ENCODE peak calls at places on chromosome 4, in four cellular contexts. One of them, this sample, is unnamed.

GRCh38 chr4:26522478-26522877 is 32.2 kb upstream of the CCKAR start:
- DNase-seq in mammary epithelial cell: peak; percentile 54
- DNase-seq in PC-3: peak; percentile 45
- DNase-seq in Peyer's patch: no peak
- DNase-seq in this sample: peak; percentile 27

GRCh38 chr4:36208884-36209473 is 35.3 kb downstream of the ARAP2 start:
- DNase-seq in Peyer's patch: peak; percentile 63
- DNase-seq in mammary epithelial cell: no peak
- DNase-seq in PC-3: no peak
- DNase-seq in this sample: no peak

GRCh38 chr4:72326692-72327632 is 242.1 kb downstream of the ADAMTS3 start:
- DNase-seq in Peyer's patch: no peak
- DNase-seq in PC-3: peak; percentile 83
- DNase-seq in mammary epithelial cell: no peak
- DNase-seq in this sample: peak; percentile 17

GRCh38 chr4:47419296-47419695 is 44.2 kb downstream of the COMMD8 start:
- DNase-seq in mammary epithelial cell: no peak
- DNase-seq in Peyer's patch: no peak
- DNase-seq in PC-3: no peak
- DNase-seq in this sample: no peak

GRCh38 chr4:159069922-159070321 is 33.0 kb upstream of the RAPGEF2 start:
- DNase-seq in PC-3: no peak
- DNase-seq in mammary epithelial cell: peak; percentile 53
- DNase-seq in Peyer's patch: no peak
- DNase-seq in this sample: no peak

GRCh38 chr4:67292045-67292444 is 253.3 kb downstream of the CENPC start:
- DNase-seq in mammary epithelial cell: no peak
- DNase-seq in Peyer's patch: no peak
- DNase-seq in PC-3: peak; percentile 59
- DNase-seq in this sample: no peak

GRCh38 chr4:159017323-159018036 is 85.4 kb upstream of the RAPGEF2 start:
- DNase-seq in Peyer's patch: no peak
- DNase-seq in PC-3: no peak
- DNase-seq in mammary epithelial cell: no peak
- DNase-seq in this sample: no peak

GRCh38 chr4:16757080-16757521 is 141.3 kb downstream of the LDB2 start:
- DNase-seq in Peyer's patch: no peak
- DNase-seq in mammary epithelial cell: no peak
- DNase-seq in PC-3: peak; percentile 35
- DNase-seq in this sample: no peak

GRCh38 chr4:70829015-70829414 is 10.7 kb downstream of the GRSF1 start:
- DNase-seq in mammary epithelial cell: no peak
- DNase-seq in PC-3: no peak
- DNase-seq in Peyer's patch: no peak
- DNase-seq in this sample: no peak

GRCh38 chr4:121686265-121686664 is 10.5 kb downstream of the ANXA5 start:
- DNase-seq in Peyer's patch: no peak
- DNase-seq in PC-3: peak; percentile 79
- DNase-seq in mammary epithelial cell: peak; percentile 20
- DNase-seq in this sample: no peak

GRCh38 chr4:58188313-58188712 is 1078.1 kb upstream of the IGFBP7 start:
- DNase-seq in Peyer's patch: no peak
- DNase-seq in mammary epithelial cell: no peak
- DNase-seq in PC-3: no peak
- DNase-seq in this sample: no peak

GRCh38 chr4:39823193-39823592 is 125.3 kb downstream of the UBE2K start:
- DNase-seq in Peyer's patch: no peak
- DNase-seq in PC-3: no peak
- DNase-seq in mammary epithelial cell: no peak
- DNase-seq in this sample: no peak

GRCh38 chr4:10569491-10569890 is 112.3 kb upstream of the ZNF518B start:
- DNase-seq in Peyer's patch: no peak
- DNase-seq in PC-3: no peak
- DNase-seq in mammary epithelial cell: no peak
- DNase-seq in this sample: no peak

GRCh38 chr4:55732864-55733263 is 86.7 kb upstream of the EXOC1L start:
- DNase-seq in mammary epithelial cell: no peak
- DNase-seq in PC-3: no peak
- DNase-seq in Peyer's patch: no peak
- DNase-seq in this sample: no peak

GRCh38 chr4:60463846-60464502 is 736.2 kb upstream of the ADGRL3 start:
- DNase-seq in mammary epithelial cell: peak; percentile 10
- DNase-seq in PC-3: peak; percentile 70
- DNase-seq in Peyer's patch: no peak
- DNase-seq in this sample: peak; percentile 13

GRCh38 chr4:10442976-10443375 is 14.2 kb downstream of the ZNF518B start:
- DNase-seq in mammary epithelial cell: peak; percentile 4
- DNase-seq in Peyer's patch: no peak
- DNase-seq in PC-3: peak; percentile 8
- DNase-seq in this sample: no peak

GRCh38 chr4:102832667-102833066 is 5.3 kb upstream of the UBE2D3 start:
- DNase-seq in mammary epithelial cell: no peak
- DNase-seq in Peyer's patch: no peak
- DNase-seq in PC-3: no peak
- DNase-seq in this sample: no peak

GRCh38 chr4:119209077-119209476 is 3.4 kb upstream of the USP53 start:
- DNase-seq in mammary epithelial cell: peak; percentile 98
- DNase-seq in Peyer's patch: no peak
- DNase-seq in PC-3: peak; percentile 95
- DNase-seq in this sample: peak; percentile 95

GRCh38 chr4:102732678-102733445 is 27.9 kb downstream of the MANBA start:
- DNase-seq in Peyer's patch: no peak
- DNase-seq in mammary epithelial cell: no peak
- DNase-seq in PC-3: no peak
- DNase-seq in this sample: no peak

GRCh38 chr4:48944659-48945290 is 38.2 kb upstream of the OCIAD2 start:
- DNase-seq in mammary epithelial cell: peak; percentile 61
- DNase-seq in Peyer's patch: peak; percentile 22
- DNase-seq in PC-3: peak; percentile 30
- DNase-seq in this sample: peak; percentile 64

GRCh38 chr4:57037982-57038604 is 59.4 kb downstream of the POLR2B start:
- DNase-seq in PC-3: peak; percentile 80
- DNase-seq in Peyer's patch: no peak
- DNase-seq in mammary epithelial cell: peak; percentile 32
- DNase-seq in this sample: peak; percentile 34

GRCh38 chr4:1975391-1975801 is 33.4 kb downstream of the NELFA start:
- DNase-seq in mammary epithelial cell: no peak
- DNase-seq in PC-3: no peak
- DNase-seq in Peyer's patch: no peak
- DNase-seq in this sample: no peak

GRCh38 chr4:181525641-181526040 is 717.6 kb upstream of the TENM3 start:
- DNase-seq in PC-3: no peak
- DNase-seq in Peyer's patch: no peak
- DNase-seq in mammary epithelial cell: no peak
- DNase-seq in this sample: no peak

GRCh38 chr4:64271601-64272081 is 137.6 kb downstream of the TECRL start:
- DNase-seq in mammary epithelial cell: peak; percentile 0
- DNase-seq in PC-3: peak; percentile 49
- DNase-seq in Peyer's patch: no peak
- DNase-seq in this sample: no peak

GRCh38 chr4:109665783-109666455 is 37.3 kb downstream of the CASP6 start:
- DNase-seq in Peyer's patch: no peak
- DNase-seq in mammary epithelial cell: no peak
- DNase-seq in PC-3: no peak
- DNase-seq in this sample: no peak

GRCh38 chr4:30002345-30002744 is 717.8 kb upstream of the PCDH7 start:
- DNase-seq in PC-3: no peak
- DNase-seq in Peyer's patch: no peak
- DNase-seq in mammary epithelial cell: no peak
- DNase-seq in this sample: no peak

GRCh38 chr4:10096201-10096975 is 20.2 kb downstream of the WDR1 start:
- DNase-seq in mammary epithelial cell: peak; percentile 97
- DNase-seq in PC-3: peak; percentile 89
- DNase-seq in Peyer's patch: peak; percentile 64
- DNase-seq in this sample: peak; percentile 95

GRCh38 chr4:15451866-15452765 is 17.6 kb upstream of the CC2D2A start:
- DNase-seq in PC-3: peak; percentile 69
- DNase-seq in mammary epithelial cell: peak; percentile 84
- DNase-seq in Peyer's patch: no peak
- DNase-seq in this sample: peak; percentile 90

GRCh38 chr4:120750152-120750525 is 172.4 kb downstream of the PRDM5 start:
- DNase-seq in PC-3: no peak
- DNase-seq in mammary epithelial cell: no peak
- DNase-seq in Peyer's patch: no peak
- DNase-seq in this sample: no peak

GRCh38 chr4:123479944-123480343 is 83.3 kb downstream of the SPRY1 start:
- DNase-seq in Peyer's patch: no peak
- DNase-seq in mammary epithelial cell: peak; percentile 36
- DNase-seq in PC-3: peak; percentile 62
- DNase-seq in this sample: peak; percentile 31

GRCh38 chr4:123452585-123452984 is 56.0 kb downstream of the SPRY1 start:
- DNase-seq in PC-3: peak; percentile 90
- DNase-seq in mammary epithelial cell: peak; percentile 91
- DNase-seq in Peyer's patch: peak; percentile 37
- DNase-seq in this sample: peak; percentile 90

GRCh38 chr4:40190880-40191815 is 5.7 kb upstream of the RHOH start:
- DNase-seq in Peyer's patch: no peak
- DNase-seq in PC-3: peak; percentile 78
- DNase-seq in mammary epithelial cell: no peak
- DNase-seq in this sample: no peak

GRCh38 chr4:27836505-27836904 is 975.9 kb downstream of the STIM2 start:
- DNase-seq in Peyer's patch: no peak
- DNase-seq in mammary epithelial cell: no peak
- DNase-seq in PC-3: no peak
- DNase-seq in this sample: peak; percentile 63

GRCh38 chr4:86450861-86451260 is 91.0 kb upstream of the MAPK10 start:
- DNase-seq in Peyer's patch: no peak
- DNase-seq in PC-3: no peak
- DNase-seq in mammary epithelial cell: no peak
- DNase-seq in this sample: no peak

GRCh38 chr4:160180206-160180605 is 1077.3 kb downstream of the RAPGEF2 start:
- DNase-seq in mammary epithelial cell: peak; percentile 77
- DNase-seq in Peyer's patch: no peak
- DNase-seq in PC-3: peak; percentile 55
- DNase-seq in this sample: peak; percentile 49

GRCh38 chr4:24763631-24764302 is 31.6 kb upstream of the SOD3 start:
- DNase-seq in PC-3: peak; percentile 64
- DNase-seq in Peyer's patch: no peak
- DNase-seq in mammary epithelial cell: peak; percentile 97
- DNase-seq in this sample: peak; percentile 96

GRCh38 chr4:46386570-46386969 is 3.4 kb downstream of the GABRA2 start:
- DNase-seq in PC-3: peak; percentile 13
- DNase-seq in Peyer's patch: no peak
- DNase-seq in mammary epithelial cell: no peak
- DNase-seq in this sample: no peak

GRCh38 chr4:56313132-56313531 is 74.2 kb downstream of the AASDH start:
- DNase-seq in mammary epithelial cell: no peak
- DNase-seq in Peyer's patch: no peak
- DNase-seq in PC-3: no peak
- DNase-seq in this sample: no peak

GRCh38 chr4:34323549-34324325 is 1920.6 kb downstream of the ARAP2 start:
- DNase-seq in PC-3: peak; percentile 11
- DNase-seq in Peyer's patch: no peak
- DNase-seq in mammary epithelial cell: no peak
- DNase-seq in this sample: no peak

GRCh38 chr4:665381-665750 is 8.7 kb downstream of the ATP5ME start:
- DNase-seq in PC-3: no peak
- DNase-seq in mammary epithelial cell: no peak
- DNase-seq in Peyer's patch: no peak
- DNase-seq in this sample: no peak

GRCh38 chr4:173536808-173537429 is 6.9 kb upstream of the HAND2 start:
- DNase-seq in PC-3: peak; percentile 31
- DNase-seq in mammary epithelial cell: no peak
- DNase-seq in Peyer's patch: no peak
- DNase-seq in this sample: no peak
- TF ChIP-seq CTCF in PC-3: peak; percentile 43
- TF ChIP-seq CTCF in mammary epithelial cell: no peak
- TF ChIP-seq CTCF in Peyer's patch: no peak
- TF ChIP-seq CTCF in this sample: no peak

GRCh38 chr4:145099653-145100052 is 1.5 kb downstream of the ABCE1 start:
- DNase-seq in Peyer's patch: no peak
- DNase-seq in mammary epithelial cell: peak; percentile 16
- DNase-seq in PC-3: peak; percentile 35
- DNase-seq in this sample: no peak
- H3K4me1 ChIP-seq in Peyer's patch: peaks cover 26% of the 10 kb centered on the region
- H3K4me1 ChIP-seq in mammary epithelial cell: peaks cover 19% of the 10 kb centered on the region
- H3K4me1 ChIP-seq in PC-3: peaks cover 28% of the 10 kb centered on the region
- H3K4me1 ChIP-seq in this sample: peaks cover 11% of the 10 kb centered on the region

GRCh38 chr4:82711158-82711785 is 87.3 kb downstream of the SCD5 start:
- DNase-seq in PC-3: no peak
- DNase-seq in Peyer's patch: no peak
- DNase-seq in mammary epithelial cell: no peak
- DNase-seq in this sample: no peak
- TF ChIP-seq CTCF in PC-3: no peak
- TF ChIP-seq CTCF in Peyer's patch: no peak
- TF ChIP-seq CTCF in mammary epithelial cell: no peak
- TF ChIP-seq CTCF in this sample: peak; percentile 25

GRCh38 chr4:176680668-176681067 is 112.1 kb downstream of the VEGFC start:
- DNase-seq in PC-3: no peak
- DNase-seq in Peyer's patch: no peak
- DNase-seq in mammary epithelial cell: no peak
- DNase-seq in this sample: no peak

GRCh38 chr4:176671532-176671931 is 121.2 kb downstream of the VEGFC start:
- DNase-seq in PC-3: no peak
- DNase-seq in mammary epithelial cell: no peak
- DNase-seq in Peyer's patch: no peak
- DNase-seq in this sample: no peak

GRCh38 chr4:176676901-176677300 is 115.8 kb downstream of the VEGFC start:
- DNase-seq in Peyer's patch: no peak
- DNase-seq in PC-3: no peak
- DNase-seq in mammary epithelial cell: no peak
- DNase-seq in this sample: no peak
- H3K4me1 ChIP-seq in Peyer's patch: no peaks in the 10 kb centered on the region
- H3K4me1 ChIP-seq in PC-3: no peaks in the 10 kb centered on the region
- H3K4me1 ChIP-seq in mammary epithelial cell: no peaks in the 10 kb centered on the region
- H3K4me1 ChIP-seq in this sample: peaks cover 4% of the 10 kb centered on the region

GRCh38 chr4:188663369-188663768 is 524.1 kb downstream of the TRIML1 start:
- DNase-seq in mammary epithelial cell: no peak
- DNase-seq in Peyer's patch: no peak
- DNase-seq in PC-3: no peak
- DNase-seq in this sample: no peak

GRCh38 chr4:188660796-188661195 is 521.6 kb downstream of the TRIML1 start:
- DNase-seq in mammary epithelial cell: no peak
- DNase-seq in Peyer's patch: no peak
- DNase-seq in PC-3: no peak
- DNase-seq in this sample: no peak

GRCh38 chr4:188661502-188661901 is 522.3 kb downstream of the TRIML1 start:
- DNase-seq in PC-3: no peak
- DNase-seq in mammary epithelial cell: no peak
- DNase-seq in Peyer's patch: no peak
- DNase-seq in this sample: no peak

GRCh38 chr4:188657365-188657764 is 518.1 kb downstream of the TRIML1 start:
- DNase-seq in mammary epithelial cell: no peak
- DNase-seq in PC-3: no peak
- DNase-seq in Peyer's patch: no peak
- DNase-seq in this sample: no peak

GRCh38 chr4:188658958-188659522 is 519.8 kb downstream of the TRIML1 start:
- DNase-seq in Peyer's patch: no peak
- DNase-seq in PC-3: no peak
- DNase-seq in mammary epithelial cell: no peak
- DNase-seq in this sample: no peak
- TF ChIP-seq CTCF in Peyer's patch: no peak
- TF ChIP-seq CTCF in PC-3: no peak
- TF ChIP-seq CTCF in mammary epithelial cell: no peak
- TF ChIP-seq CTCF in this sample: no peak